ENCODE peak calls at places on chromosomes 3 and 15, in six cellular contexts. One of them, this sample, is unnamed.

GRCh38 chr3:184315871-184316661 is 1.7 kb downstream of the EIF4G1 start:
- DNase-seq in glutamatergic neuron: peak; percentile 43
- DNase-seq in ovary: peak; percentile 48
- DNase-seq in fibroblast of mammary gland: no peak
- DNase-seq in pancreas: no peak
- DNase-seq in bronchial epithelial cell: no peak
- DNase-seq in this sample: no peak

GRCh38 chr3:138833908-138834358 is 795 bp downstream of the PIK3CB start:
- DNase-seq in glutamatergic neuron: no peak
- DNase-seq in bronchial epithelial cell: peak; percentile 29
- DNase-seq in pancreas: no peak
- DNase-seq in fibroblast of mammary gland: peak; percentile 11
- DNase-seq in ovary: no peak
- DNase-seq in this sample: peak; percentile 12

GRCh38 chr3:142366434-142366833 is 81.4 kb downstream of the XRN1 start:
- DNase-seq in pancreas: no peak
- DNase-seq in fibroblast of mammary gland: peak; percentile 6
- DNase-seq in ovary: no peak
- DNase-seq in glutamatergic neuron: no peak
- DNase-seq in bronchial epithelial cell: no peak
- DNase-seq in this sample: no peak

GRCh38 chr3:4886448-4886847 is 92.8 kb upstream of the BHLHE40 start:
- DNase-seq in fibroblast of mammary gland: no peak
- DNase-seq in bronchial epithelial cell: no peak
- DNase-seq in glutamatergic neuron: no peak
- DNase-seq in ovary: no peak
- DNase-seq in pancreas: no peak
- DNase-seq in this sample: no peak

GRCh38 chr15:63506537-63507035 is 2.2 kb downstream of the USP3 start:
- DNase-seq in pancreas: no peak
- DNase-seq in bronchial epithelial cell: peak; percentile 65
- DNase-seq in fibroblast of mammary gland: peak; percentile 59
- DNase-seq in glutamatergic neuron: no peak
- DNase-seq in ovary: no peak
- DNase-seq in this sample: no peak

GRCh38 chr3:183006396-183007002 is 26.2 kb upstream of the DCUN1D1 start:
- DNase-seq in bronchial epithelial cell: no peak
- DNase-seq in fibroblast of mammary gland: no peak
- DNase-seq in ovary: no peak
- DNase-seq in glutamatergic neuron: no peak
- DNase-seq in pancreas: no peak
- DNase-seq in this sample: no peak

GRCh38 chr15:85411992-85412538 is 31.7 kb downstream of the AKAP13 start:
- DNase-seq in ovary: no peak
- DNase-seq in pancreas: no peak
- DNase-seq in fibroblast of mammary gland: peak; percentile 76
- DNase-seq in glutamatergic neuron: no peak
- DNase-seq in bronchial epithelial cell: peak; percentile 82
- DNase-seq in this sample: no peak

GRCh38 chr3:171873561-171873960 is 30.4 kb downstream of the TMEM212 start:
- DNase-seq in ovary: no peak
- DNase-seq in pancreas: no peak
- DNase-seq in bronchial epithelial cell: peak; percentile 51
- DNase-seq in fibroblast of mammary gland: peak; percentile 78
- DNase-seq in glutamatergic neuron: no peak
- DNase-seq in this sample: no peak

GRCh38 chr3:152104847-152105415 is 163.8 kb upstream of the MBNL1 start:
- DNase-seq in bronchial epithelial cell: no peak
- DNase-seq in ovary: no peak
- DNase-seq in fibroblast of mammary gland: no peak
- DNase-seq in glutamatergic neuron: no peak
- DNase-seq in pancreas: no peak
- DNase-seq in this sample: no peak

GRCh38 chr15:40353697-40354096 is 2.9 kb downstream of the PHGR1 start:
- DNase-seq in fibroblast of mammary gland: no peak
- DNase-seq in pancreas: no peak
- DNase-seq in glutamatergic neuron: no peak
- DNase-seq in bronchial epithelial cell: no peak
- DNase-seq in ovary: no peak
- DNase-seq in this sample: no peak

GRCh38 chr3:50466177-50466576 is 37.3 kb downstream of the CACNA2D2 start:
- DNase-seq in ovary: no peak
- DNase-seq in glutamatergic neuron: no peak
- DNase-seq in bronchial epithelial cell: no peak
- DNase-seq in fibroblast of mammary gland: no peak
- DNase-seq in pancreas: no peak
- DNase-seq in this sample: no peak
- TF ChIP-seq CTCF in ovary: no peak
- TF ChIP-seq CTCF in glutamatergic neuron: no peak
- TF ChIP-seq CTCF in bronchial epithelial cell: no peak
- TF ChIP-seq CTCF in fibroblast of mammary gland: no peak
- TF ChIP-seq CTCF in pancreas: no peak
- TF ChIP-seq CTCF in this sample: no peak

GRCh38 chr3:150699068-150699635 is 4.6 kb downstream of the ERICH6 start:
- DNase-seq in ovary: no peak
- DNase-seq in pancreas: no peak
- DNase-seq in fibroblast of mammary gland: peak; percentile 45
- DNase-seq in glutamatergic neuron: no peak
- DNase-seq in bronchial epithelial cell: peak; percentile 80
- DNase-seq in this sample: no peak

DNA sequence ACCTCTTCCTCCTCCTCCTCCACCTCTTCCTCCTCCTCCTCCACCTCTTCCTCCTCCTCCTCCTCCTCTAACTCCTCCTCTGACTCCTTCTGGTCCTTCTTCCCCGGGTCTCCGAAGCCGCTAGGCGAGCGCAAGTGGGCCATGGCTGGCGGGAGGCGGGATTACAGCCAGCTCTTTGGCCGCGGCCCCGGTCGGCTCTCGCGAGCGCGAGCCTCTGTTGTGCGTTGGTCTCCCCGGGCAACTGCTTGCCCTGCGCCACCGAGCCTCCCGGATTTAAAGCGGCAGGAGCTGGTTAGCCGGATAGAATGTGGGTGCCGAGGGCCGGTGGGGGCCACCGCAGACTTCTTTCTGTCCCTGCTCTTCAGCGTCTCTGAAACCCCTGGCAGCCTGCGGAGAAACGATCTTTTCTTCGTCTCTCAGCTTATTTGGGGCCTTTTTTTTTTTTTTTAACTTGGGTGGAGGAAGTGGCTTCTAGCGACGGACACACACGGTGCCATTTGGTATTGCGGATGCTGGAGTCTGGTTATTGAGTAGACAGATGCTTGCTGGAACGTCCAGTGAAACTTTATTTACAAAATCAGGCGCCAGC is at the start of gene ERICH6:
- DNase-seq in ovary: peak; percentile 93
- DNase-seq in glutamatergic neuron: peak; percentile 96
- DNase-seq in bronchial epithelial cell: peak; percentile 80
- DNase-seq in fibroblast of mammary gland: peak; percentile 85
- DNase-seq in pancreas: peak; percentile 95
- DNase-seq in this sample: peak; percentile 86
- TF ChIP-seq CTCF in ovary: peak; percentile 30
- TF ChIP-seq CTCF in glutamatergic neuron: no peak
- TF ChIP-seq CTCF in bronchial epithelial cell: no peak
- TF ChIP-seq CTCF in fibroblast of mammary gland: no peak
- TF ChIP-seq CTCF in pancreas: no peak
- TF ChIP-seq CTCF in this sample: no peak

DNA sequence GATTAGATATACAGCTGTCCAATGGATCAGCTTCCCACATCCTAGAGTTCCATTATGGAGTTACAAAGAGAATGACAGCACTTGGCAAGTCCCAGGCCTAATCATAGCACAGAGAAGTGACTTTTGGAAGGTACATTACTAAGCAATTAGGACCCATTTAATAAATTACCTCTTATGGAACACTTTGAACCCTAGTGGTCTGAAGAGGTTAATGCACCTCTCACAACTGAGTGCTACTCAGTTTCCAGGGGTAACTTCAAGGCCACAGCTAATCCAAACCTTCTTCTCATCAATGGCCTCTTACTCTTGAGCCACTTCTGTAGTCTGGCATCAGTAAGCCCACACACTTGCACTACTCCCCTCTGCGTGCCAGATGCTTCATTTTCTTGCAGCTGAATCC is 34.9 kb upstream of the MEIS2 start:
- DNase-seq in bronchial epithelial cell: peak; percentile 47
- DNase-seq in ovary: no peak
- DNase-seq in glutamatergic neuron: no peak
- DNase-seq in fibroblast of mammary gland: no peak
- DNase-seq in pancreas: no peak
- DNase-seq in this sample: no peak
- TF ChIP-seq CTCF in bronchial epithelial cell: peak; percentile 54
- TF ChIP-seq CTCF in ovary: no peak
- TF ChIP-seq CTCF in glutamatergic neuron: peak; percentile 7
- TF ChIP-seq CTCF in fibroblast of mammary gland: peak; percentile 53
- TF ChIP-seq CTCF in pancreas: no peak
- TF ChIP-seq CTCF in this sample: peak; percentile 25

GRCh38 chr3:135448520-135448919 is 517.0 kb upstream of the PPP2R3A start:
- DNase-seq in glutamatergic neuron: no peak
- DNase-seq in bronchial epithelial cell: no peak
- DNase-seq in ovary: no peak
- DNase-seq in fibroblast of mammary gland: no peak
- DNase-seq in pancreas: no peak
- DNase-seq in this sample: no peak

GRCh38 chr3:135450985-135451384 is 514.5 kb upstream of the PPP2R3A start:
- DNase-seq in ovary: no peak
- DNase-seq in bronchial epithelial cell: no peak
- DNase-seq in glutamatergic neuron: no peak
- DNase-seq in fibroblast of mammary gland: no peak
- DNase-seq in pancreas: no peak
- DNase-seq in this sample: no peak

GRCh38 chr3:135444058-135444457 is 521.5 kb upstream of the PPP2R3A start:
- DNase-seq in pancreas: no peak
- DNase-seq in glutamatergic neuron: no peak
- DNase-seq in ovary: no peak
- DNase-seq in fibroblast of mammary gland: no peak
- DNase-seq in bronchial epithelial cell: no peak
- DNase-seq in this sample: no peak

GRCh38 chr3:135449046-135449445 is 516.5 kb upstream of the PPP2R3A start:
- DNase-seq in bronchial epithelial cell: no peak
- DNase-seq in pancreas: no peak
- DNase-seq in ovary: no peak
- DNase-seq in glutamatergic neuron: no peak
- DNase-seq in fibroblast of mammary gland: no peak
- DNase-seq in this sample: no peak

GRCh38 chr3:135447478-135447877 is 518.0 kb upstream of the PPP2R3A start:
- DNase-seq in pancreas: no peak
- DNase-seq in ovary: no peak
- DNase-seq in glutamatergic neuron: no peak
- DNase-seq in bronchial epithelial cell: no peak
- DNase-seq in fibroblast of mammary gland: no peak
- DNase-seq in this sample: no peak
- TF ChIP-seq CTCF in pancreas: no peak
- TF ChIP-seq CTCF in ovary: no peak
- TF ChIP-seq CTCF in glutamatergic neuron: no peak
- TF ChIP-seq CTCF in bronchial epithelial cell: no peak
- TF ChIP-seq CTCF in fibroblast of mammary gland: no peak
- TF ChIP-seq CTCF in this sample: no peak

DNA sequence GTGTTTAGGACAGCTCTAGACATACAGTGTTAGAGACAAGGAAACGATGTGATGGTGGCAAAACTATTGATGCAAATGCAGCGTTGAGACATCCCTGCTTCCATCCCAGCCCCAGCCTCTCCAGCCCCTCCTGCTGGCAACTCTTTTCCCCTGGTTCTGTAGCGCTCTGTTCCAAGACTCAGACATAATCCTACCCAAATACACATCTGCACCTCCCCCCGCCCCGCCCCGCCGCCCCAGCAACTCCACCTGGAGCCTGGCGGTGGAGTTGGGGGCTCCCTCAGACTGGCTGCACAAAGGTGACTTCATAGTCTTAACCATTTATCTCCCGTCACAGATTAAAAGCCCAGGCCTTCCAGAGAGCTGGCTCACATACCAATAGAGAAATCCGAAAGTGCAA is 7.2 kb upstream of the SEC22A start:
- DNase-seq in pancreas: no peak
- DNase-seq in bronchial epithelial cell: peak; percentile 45
- DNase-seq in ovary: no peak
- DNase-seq in fibroblast of mammary gland: peak; percentile 6
- DNase-seq in glutamatergic neuron: peak; percentile 65
- DNase-seq in this sample: peak; percentile 37
- TF ChIP-seq CTCF in pancreas: no peak
- TF ChIP-seq CTCF in bronchial epithelial cell: peak; percentile 72
- TF ChIP-seq CTCF in ovary: no peak
- TF ChIP-seq CTCF in fibroblast of mammary gland: peak; percentile 38
- TF ChIP-seq CTCF in glutamatergic neuron: peak; percentile 27
- TF ChIP-seq CTCF in this sample: peak; percentile 31

GRCh38 chr3:180543877-180544276 is 58.1 kb upstream of the TTC14 start:
- DNase-seq in fibroblast of mammary gland: no peak
- DNase-seq in pancreas: no peak
- DNase-seq in ovary: no peak
- DNase-seq in bronchial epithelial cell: no peak
- DNase-seq in glutamatergic neuron: no peak
- DNase-seq in this sample: no peak

GRCh38 chr3:180546863-180547262 is 55.1 kb upstream of the TTC14 start:
- DNase-seq in pancreas: no peak
- DNase-seq in ovary: no peak
- DNase-seq in fibroblast of mammary gland: no peak
- DNase-seq in glutamatergic neuron: no peak
- DNase-seq in bronchial epithelial cell: no peak
- DNase-seq in this sample: no peak

GRCh38 chr3:180548050-180548449 is 53.9 kb upstream of the TTC14 start:
- DNase-seq in glutamatergic neuron: no peak
- DNase-seq in pancreas: no peak
- DNase-seq in ovary: no peak
- DNase-seq in bronchial epithelial cell: no peak
- DNase-seq in fibroblast of mammary gland: peak; percentile 64
- DNase-seq in this sample: no peak
- TF ChIP-seq CTCF in glutamatergic neuron: no peak
- TF ChIP-seq CTCF in pancreas: no peak
- TF ChIP-seq CTCF in ovary: no peak
- TF ChIP-seq CTCF in bronchial epithelial cell: no peak
- TF ChIP-seq CTCF in fibroblast of mammary gland: no peak
- TF ChIP-seq CTCF in this sample: no peak

GRCh38 chr15:47500823-47501222 is 216.5 kb upstream of the SEMA6D start:
- DNase-seq in glutamatergic neuron: no peak
- DNase-seq in fibroblast of mammary gland: no peak
- DNase-seq in pancreas: no peak
- DNase-seq in bronchial epithelial cell: no peak
- DNase-seq in ovary: no peak
- DNase-seq in this sample: no peak

DNA sequence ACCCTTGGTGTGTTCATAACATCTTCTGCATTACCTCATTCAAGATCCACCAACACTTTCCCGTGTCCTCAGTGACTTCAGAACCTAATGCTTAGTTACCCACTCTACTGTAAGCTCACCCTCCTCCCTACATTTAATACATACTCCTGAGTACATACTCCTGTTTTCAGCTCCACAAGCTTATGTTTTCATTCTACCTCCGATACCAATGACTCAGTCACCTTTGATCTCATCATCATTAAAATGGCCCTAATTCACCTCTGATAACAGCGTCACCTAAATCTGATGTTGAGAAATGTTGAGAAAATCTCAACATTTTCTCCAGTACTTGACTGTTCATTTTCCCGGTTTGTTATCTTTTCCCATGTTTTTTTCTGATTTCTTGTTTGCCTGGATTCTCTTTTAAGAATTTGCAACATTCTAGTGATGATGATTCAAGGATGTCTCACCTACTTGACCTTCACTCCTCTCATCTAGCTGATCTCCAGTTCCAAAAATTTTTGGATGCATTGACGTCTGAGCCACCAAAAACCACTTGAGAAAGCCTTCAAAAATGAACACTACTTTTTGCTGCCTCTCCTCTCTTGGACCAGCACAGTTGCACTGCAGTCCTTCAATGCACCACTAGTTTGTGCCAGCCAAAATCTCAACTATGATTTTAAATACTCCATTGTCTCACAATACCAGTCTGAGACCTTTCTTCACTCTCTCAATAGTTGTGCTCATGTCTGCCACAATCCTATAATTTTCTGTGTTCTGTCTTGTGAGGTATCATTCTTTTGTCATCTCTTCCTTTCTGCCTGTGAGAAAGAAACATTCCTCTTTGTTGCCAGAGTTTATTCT is 220.7 kb upstream of the SEMA6D start:
- DNase-seq in fibroblast of mammary gland: peak; percentile 23
- DNase-seq in pancreas: no peak
- DNase-seq in ovary: no peak
- DNase-seq in glutamatergic neuron: no peak
- DNase-seq in bronchial epithelial cell: no peak
- DNase-seq in this sample: no peak
- TF ChIP-seq CTCF in fibroblast of mammary gland: peak; percentile 20
- TF ChIP-seq CTCF in pancreas: no peak
- TF ChIP-seq CTCF in ovary: no peak
- TF ChIP-seq CTCF in glutamatergic neuron: peak; percentile 40
- TF ChIP-seq CTCF in bronchial epithelial cell: no peak
- TF ChIP-seq CTCF in this sample: no peak

This sample was measured in nephron progenitor cell.